ENCODE peak calls at places on chromosome 3, in six cellular contexts. W is ovary, J is upper lobe of left lung, N is HepG2, B is SK-N-SH, Q is tibial nerve. U is an unnamed sample.

GRCh38 chr3:87002346-87002745 is 11.4 kb upstream of the VGLL3 start:
- DNase-seq in W (no peak), J (no peak), N (no peak), B (no peak), Q (no peak), U (no peak)

GRCh38 chr3:59540696-59541095 is 490.9 kb upstream of the CFAP20DC start:
- DNase-seq in W (no peak), J (no peak), N (no peak), B (no peak), Q (no peak), U (no peak)

GRCh38 chr3:141575879-141576743 is 89.3 kb downstream of the RASA2 start:
- DNase-seq in W (no peak), J (peak; percentile 45), N (peak; percentile 7), B (peak; percentile 16), Q (no peak), U (no peak)

GRCh38 chr3:168123211-168124173 is 27.8 kb upstream of the GOLIM4 start:
- DNase-seq in W (no peak), J (no peak), N (no peak), B (no peak), Q (no peak), U (no peak)

GRCh38 chr3:158709666-158710083 is 22.6 kb downstream of the RARRES1 start:
- DNase-seq in W (no peak), J (no peak), N (no peak), B (no peak), Q (no peak), U (no peak)

GRCh38 chr3:63064216-63064755 is 189.1 kb upstream of the CADPS start:
- DNase-seq in W (no peak), J (no peak), N (no peak), B (no peak), Q (no peak), U (no peak)

GRCh38 chr3:11757441-11757875 is 89.2 kb downstream of the TAMM41 start:
- DNase-seq in W (no peak), J (no peak), N (no peak), B (no peak), Q (no peak), U (no peak)

GRCh38 chr3:141998674-141999290 is 122.3 kb downstream of the ATP1B3 start:
- DNase-seq in W (no peak), J (no peak), N (peak; percentile 14), B (peak; percentile 16), Q (no peak), U (no peak)

GRCh38 chr3:139930201-139930600 is 4.8 kb upstream of the CLSTN2 start:
- DNase-seq in W (no peak), J (no peak), N (no peak), B (no peak), Q (no peak), U (no peak)

GRCh38 chr3:10392244-10392643 is 71.3 kb upstream of the SEC13 start:
- DNase-seq in W (no peak), J (no peak), N (no peak), B (no peak), Q (no peak), U (no peak)

GRCh38 chr3:184320099-184320445 is 5.7 kb downstream of the EIF4G1 start:
- DNase-seq in W (peak; percentile 98), J (peak; percentile 79), N (peak; percentile 34), B (peak; percentile 71), Q (peak; percentile 97), U (peak; percentile 96)

GRCh38 chr3:172853911-172854648 is 103.6 kb downstream of the ECT2 start:
- DNase-seq in W (no peak), J (no peak), N (no peak), B (no peak), Q (no peak), U (no peak)

GRCh38 chr3:54814224-54814623 is 113.6 kb downstream of the LRTM1 start:
- DNase-seq in W (no peak), J (no peak), N (no peak), B (no peak), Q (no peak), U (no peak)

GRCh38 chr3:30693470-30694120 is 87.2 kb downstream of the TGFBR2 start:
- DNase-seq in W (no peak), J (no peak), N (peak; percentile 62), B (peak; percentile 55), Q (no peak), U (no peak)

GRCh38 chr3:139302801-139303113 is 41.1 kb upstream of the MRPS22 start:
- DNase-seq in W (no peak), J (no peak), N (no peak), B (no peak), Q (no peak), U (no peak)

GRCh38 chr3:100114413-100115030 is at the start of gene FILIP1L:
- DNase-seq in W (no peak), J (no peak), N (peak; percentile 42), B (no peak), Q (no peak), U (no peak)

GRCh38 chr3:64152100-64152499 is 73.2 kb downstream of the PRICKLE2 start:
- DNase-seq in W (no peak), J (no peak), N (no peak), B (no peak), Q (no peak), U (no peak)

GRCh38 chr3:7484636-7485035 is 623.7 kb downstream of the GRM7 start:
- DNase-seq in W (no peak), J (no peak), N (no peak), B (no peak), Q (no peak), U (no peak)

GRCh38 chr3:16488637-16489036 is 24.9 kb downstream of the RFTN1 start:
- DNase-seq in W (no peak), J (no peak), N (no peak), B (no peak), Q (no peak), U (no peak)

GRCh38 chr3:71051259-71051595 is 532.3 kb downstream of the FOXP1 start:
- DNase-seq in W (no peak), J (no peak), N (no peak), B (no peak), Q (no peak), U (no peak)

GRCh38 chr3:161503271-161503670 is 6.7 kb downstream of the OTOL1 start:
- DNase-seq in W (no peak), J (no peak), N (no peak), B (no peak), Q (no peak), U (no peak)

GRCh38 chr3:161496508-161496907 is at the start of gene OTOL1:
- DNase-seq in W (no peak), J (no peak), N (no peak), B (no peak), Q (no peak), U (no peak)

GRCh38 chr3:161498259-161498921 is 1.8 kb downstream of the OTOL1 start:
- DNase-seq in W (no peak), J (no peak), N (no peak), B (no peak), Q (no peak), U (no peak)

GRCh38 chr3:161500057-161500836 is 3.6 kb downstream of the OTOL1 start:
- DNase-seq in W (no peak), J (no peak), N (peak; percentile 1), B (no peak), Q (no peak), U (no peak)
- TF ChIP-seq EP300 in W (no peak), J (no peak), N (no peak), B (no peak), Q (no peak), U (no peak)

GRCh38 chr3:12835005-12835665 is 6.2 kb downstream of the RPL32 start:
- DNase-seq in W (no peak), J (no peak), N (no peak), B (no peak), Q (no peak), U (no peak)

GRCh38 chr3:12837295-12837986 is 3.9 kb downstream of the RPL32 start:
- DNase-seq in W (no peak), J (no peak), N (no peak), B (no peak), Q (no peak), U (no peak)

GRCh38 chr3:12841085-12841969 is at the start of gene RPL32:
- DNase-seq in W (peak; percentile 87), J (peak; percentile 87), N (peak; percentile 93), B (peak; percentile 83), Q (peak; percentile 73), U (peak; percentile 95)

GRCh38 chr3:12840591-12841084 is 727 bp downstream of the RPL32 start:
- DNase-seq in W (no peak), J (no peak), N (no peak), B (no peak), Q (no peak), U (no peak)

DNA sequence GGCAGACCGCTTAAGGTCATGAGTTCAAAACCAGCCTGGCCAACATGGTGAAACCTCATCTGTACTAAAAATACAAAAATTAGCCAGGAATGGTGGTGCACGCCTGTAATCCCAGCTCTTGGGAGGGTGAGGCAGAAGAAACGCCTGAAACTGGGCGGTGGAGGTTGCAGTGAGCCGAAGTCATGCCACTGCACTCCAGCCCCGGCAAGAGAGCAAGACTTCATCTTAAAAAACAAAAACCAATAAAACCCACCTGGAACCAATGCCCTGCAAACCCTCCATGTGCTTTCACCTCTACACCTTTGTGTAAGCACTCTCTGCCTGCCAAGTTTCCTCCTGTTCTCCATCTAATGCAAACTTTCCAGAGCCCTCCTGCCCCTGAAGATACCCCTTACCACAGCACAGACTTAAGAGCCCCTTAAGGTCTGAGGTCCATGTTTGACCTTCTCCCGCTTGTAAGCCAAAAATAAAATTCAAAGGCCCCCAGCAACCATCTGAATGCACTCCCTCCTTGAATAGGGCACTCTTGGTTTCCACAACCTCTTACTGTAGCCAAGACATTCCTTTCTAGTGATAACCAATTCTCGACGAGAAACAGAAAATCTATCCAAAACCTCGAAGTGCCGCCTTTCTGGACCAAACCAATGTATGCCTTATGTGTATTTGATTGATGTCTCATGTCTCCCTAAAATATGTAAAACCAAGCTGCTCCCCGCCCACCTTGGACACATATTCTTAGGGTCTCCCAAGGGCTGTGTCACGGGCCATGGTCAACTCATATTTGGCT is 3.0 kb downstream of the RPL32 start:
- DNase-seq in W (no peak), J (no peak), N (no peak), B (no peak), Q (no peak), U (no peak)
- H3K4me3 ChIP-seq in W (no peak overlapping the region), J (no peak overlapping the region), N (no peak overlapping the region), B (peak overlapping the region; percentile 19), Q (no peak overlapping the region), U (no peak overlapping the region)

GRCh38 chr3:113894927-113895326 is 52.9 kb upstream of the ZDHHC23 start:
- DNase-seq in W (no peak), J (no peak), N (peak; percentile 6), B (no peak), Q (no peak), U (no peak)

GRCh38 chr3:113895964-113896363 is 51.8 kb upstream of the ZDHHC23 start:
- DNase-seq in W (no peak), J (no peak), N (no peak), B (no peak), Q (no peak), U (no peak)

GRCh38 chr3:113896930-113897329 is 50.9 kb upstream of the ZDHHC23 start:
- DNase-seq in W (no peak), J (no peak), N (no peak), B (no peak), Q (no peak), U (no peak)

GRCh38 chr3:113898892-113899291 is 48.9 kb upstream of the ZDHHC23 start:
- DNase-seq in W (no peak), J (no peak), N (no peak), B (no peak), Q (no peak), U (no peak)

GRCh38 chr3:113897373-113897777 is 50.4 kb upstream of the ZDHHC23 start:
- DNase-seq in W (no peak), J (no peak), N (no peak), B (no peak), Q (no peak), U (no peak)
- H3K36me3 ChIP-seq in W (no peaks in the 10 kb centered on the region), J (no peaks in the 10 kb centered on the region), N (no peaks in the 10 kb centered on the region), B (no peaks in the 10 kb centered on the region), Q (no peaks in the 10 kb centered on the region), U (no peaks in the 10 kb centered on the region)

GRCh38 chr3:89107461-89108035 is at the start of gene EPHA3:
- DNase-seq in W (peak; percentile 38), J (peak; percentile 67), N (peak; percentile 12), B (peak; percentile 67), Q (peak; percentile 61), U (peak; percentile 68)
- TF ChIP-seq EP300 in W (no peak), J (no peak), N (no peak), B (no peak), Q (peak; percentile 64), U (no peak)

U was measured in suprapubic skin.